ENCODE peak calls at places on chromosomes 3 and 15, in eight cellular contexts. E is effector memory CD4-positive, alpha-beta T cell; T is endothelial cell of umbilical vein; L is CD8-positive, alpha-beta T cell; Q is right cardiac atrium; A is A549; N is iPS DF 6.9; F is colonic mucosa. Z is an unnamed sample. For H3K9me3 and H3K4me1, the result is how much of the 10 kb centered on the place peaks cover.

GRCh38 chr15:71296032-71296686 is 180.9 kb downstream of the THSD4 start:
- DNase-seq in T (peak), Q (no peak), L (no peak), F (peak), A (peak), E (no peak), N (no peak), Z (no peak)

GRCh38 chr3:53626876-53627275 is 132.5 kb downstream of the CACNA1D start:
- DNase-seq in N (no peak), A (no peak), T (no peak), F (no peak), E (no peak), L (no peak), Q (no peak), Z (no peak)

GRCh38 chr15:78315686-78316085 is 16.3 kb upstream of the SKIC8 start:
- DNase-seq in F (peak), A (peak), T (no peak), N (peak), L (no peak), Q (no peak), E (no peak), Z (peak)

GRCh38 chr3:19013879-19014278 is 134.4 kb upstream of the KCNH8 start:
- DNase-seq in L (no peak), E (no peak), A (no peak), N (no peak), F (no peak), Q (no peak), T (no peak), Z (no peak)

GRCh38 chr3:70829101-70829500 is 516.7 kb upstream of the MDFIC2 start:
- DNase-seq in T (peak), L (no peak), N (no peak), Q (no peak), F (no peak), A (peak), E (no peak), Z (no peak)

GRCh38 chr15:98292442-98293240 is 332.1 kb downstream of the ARRDC4 start:
- DNase-seq in E (no peak), T (peak), A (peak), F (peak), L (no peak), Q (peak), N (peak), Z (no peak)

GRCh38 chr15:38414351-38414750 is 39.6 kb upstream of the FAM98B start:
- DNase-seq in L (no peak), A (peak), T (peak), Q (peak), F (peak), E (no peak), N (peak), Z (no peak)

GRCh38 chr3:4656059-4656458 is 162.9 kb downstream of the ITPR1 start:
- DNase-seq in A (peak), T (peak), E (no peak), Q (peak), N (peak), F (peak), L (no peak), Z (peak)

GRCh38 chr3:43996379-43997301 is 245.0 kb upstream of the TOPAZ1 start:
- DNase-seq in A (peak), T (peak), E (no peak), Q (no peak), L (no peak), F (no peak), N (no peak), Z (no peak)

GRCh38 chr3:42192334-42193200 is 73.4 kb downstream of the CCK start:
- DNase-seq in T (no peak), E (no peak), F (no peak), Q (no peak), N (no peak), L (no peak), A (no peak), Z (no peak)

GRCh38 chr3:155411500-155412223 is 118.2 kb upstream of the STRIT1 start:
- DNase-seq in F (no peak), A (peak), T (no peak), N (no peak), L (no peak), Q (no peak), E (no peak), Z (no peak)

GRCh38 chr3:49199244-49199899 is 28.0 kb downstream of the KLHDC8B start:
- DNase-seq in Q (peak), T (peak), F (peak), A (no peak), E (no peak), N (no peak), L (no peak), Z (peak)

GRCh38 chr3:49912787-49913375 is 9.2 kb upstream of the MST1R start:
- DNase-seq in T (no peak), Q (no peak), F (no peak), N (no peak), A (no peak), L (no peak), E (no peak), Z (peak)

GRCh38 chr3:21059409-21059808 is 691.6 kb downstream of the ZNF385D start:
- DNase-seq in A (no peak), T (no peak), Q (no peak), E (no peak), F (no peak), N (no peak), L (no peak), Z (no peak)

GRCh38 chr3:79937567-79937966 is 169.8 kb upstream of the ROBO1 start:
- DNase-seq in Q (no peak), A (peak), N (no peak), L (no peak), E (no peak), T (no peak), F (no peak), Z (no peak)

GRCh38 chr3:153291052-153291689 is 129.1 kb downstream of the RAP2B start:
- DNase-seq in T (peak), Q (no peak), N (peak), F (no peak), E (no peak), A (peak), L (no peak), Z (no peak)

GRCh38 chr3:184176377-184177330 is 2.0 kb downstream of the AP2M1 start:
- DNase-seq in T (peak), Q (peak), E (no peak), L (no peak), F (peak), N (no peak), A (peak), Z (peak)

GRCh38 chr3:115165266-115165665 is 18.2 kb upstream of the ZBTB20 start:
- DNase-seq in T (no peak), L (peak), E (peak), N (no peak), A (no peak), F (no peak), Q (no peak), Z (no peak)

DNA sequence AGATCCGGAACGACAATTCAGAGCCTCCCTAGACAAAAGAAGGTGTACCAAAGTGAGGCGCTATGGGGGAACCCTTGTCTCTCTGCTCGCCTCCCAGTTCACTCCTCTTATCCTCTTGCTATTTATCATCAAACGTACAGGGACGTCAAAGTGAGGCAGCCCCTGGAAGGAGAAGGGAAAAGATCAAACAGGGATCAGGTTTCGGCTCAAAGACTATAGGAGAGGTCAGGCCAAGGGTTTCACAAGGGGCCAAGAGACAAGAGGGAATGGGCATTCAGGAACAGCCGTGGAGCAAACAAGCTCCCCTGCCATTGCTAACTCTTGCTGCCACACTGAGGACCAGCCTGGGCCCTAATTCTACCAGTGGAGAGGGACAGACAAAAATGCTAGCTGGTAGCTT is 168.6 kb downstream of the GREM1 start:
- DNase-seq in E (no peak), A (no peak), F (no peak), T (no peak), L (no peak), N (no peak), Q (no peak), Z (no peak)
- H3K27ac ChIP-seq in E (no peak), A (no peak), F (no peak), T (no peak), L (no peak), N (no peak), Q (no peak), Z (no peak)

GRCh38 chr3:98115717-98116116 is 14.8 kb upstream of the OR5H1 start:
- DNase-seq in F (no peak), L (no peak), A (no peak), N (no peak), E (no peak), Q (no peak), T (no peak), Z (no peak)
- H3K9me3 ChIP-seq in F (under half), L (under half), A (under half), N (under half), E (under half), Q (under half), T (under half), Z (under half)

GRCh38 chr3:52043750-52044149 is 12.6 kb downstream of the DUSP7 start:
- DNase-seq in T (no peak), A (no peak), N (no peak), L (no peak), Q (no peak), F (no peak), E (no peak), Z (no peak)

GRCh38 chr3:52047295-52047960 is 8.9 kb downstream of the DUSP7 start:
- DNase-seq in E (no peak), T (peak), Q (no peak), N (no peak), F (no peak), A (no peak), L (no peak), Z (no peak)

GRCh38 chr3:52046914-52047239 is 9.5 kb downstream of the DUSP7 start:
- DNase-seq in T (no peak), E (no peak), Q (no peak), A (no peak), N (no peak), L (no peak), F (no peak), Z (no peak)

GRCh38 chr3:52046186-52046913 is 10.0 kb downstream of the DUSP7 start:
- DNase-seq in T (peak), N (no peak), L (no peak), E (no peak), A (peak), F (no peak), Q (no peak), Z (peak)

GRCh38 chr3:52044869-52045616 is 11.3 kb downstream of the DUSP7 start:
- DNase-seq in L (no peak), T (no peak), E (no peak), F (no peak), N (no peak), Q (no peak), A (no peak), Z (no peak)
- H3K4me1 ChIP-seq in L (under half), T (under half), E (under half), F (under half), N (under half), Q (under half), A (under half), Z (under half)

DNA sequence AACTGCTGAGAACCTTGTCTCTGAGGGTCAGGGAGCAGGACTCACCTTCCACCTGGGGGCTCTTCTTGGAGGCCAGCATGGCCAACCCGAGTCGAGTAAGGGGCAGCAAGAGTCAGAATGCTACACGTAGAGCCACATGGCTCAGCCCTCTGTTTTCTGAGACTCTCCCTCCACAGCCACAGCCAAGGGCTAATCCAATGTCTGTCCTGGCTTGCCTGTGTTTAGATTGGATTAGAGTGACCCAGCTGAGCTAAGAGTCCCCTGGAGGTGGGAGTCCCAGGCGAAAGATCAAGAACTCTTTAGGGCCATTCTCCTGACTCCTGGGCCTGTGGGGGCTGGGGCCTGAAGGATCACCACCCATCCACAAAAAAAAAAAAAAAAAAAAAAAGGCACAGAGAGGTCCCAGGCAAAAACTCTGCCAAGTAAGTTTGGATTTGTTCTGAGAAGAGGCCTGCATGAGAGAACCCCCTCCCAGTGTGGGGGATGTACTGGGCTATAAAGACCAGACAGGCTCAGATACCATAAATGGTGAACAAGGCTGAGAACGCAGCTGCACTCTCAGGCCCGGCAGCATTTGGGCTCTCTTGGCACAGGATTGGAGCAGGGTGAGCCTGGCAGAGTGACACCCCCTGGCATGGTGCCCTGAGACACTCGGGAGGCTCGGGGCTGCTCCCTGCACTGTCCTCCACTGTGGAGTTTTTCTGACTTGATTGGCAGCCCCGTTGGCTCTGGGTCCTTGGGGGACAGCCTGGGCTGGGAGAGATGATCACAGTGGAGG is 88.0 kb upstream of the OSBPL11 start:
- DNase-seq in L (no peak), E (no peak), F (no peak), Q (peak), T (no peak), N (no peak), A (no peak), Z (peak)
- H3K27ac ChIP-seq in L (no peak), E (no peak), F (no peak), Q (peak), T (no peak), N (no peak), A (no peak), Z (no peak)

DNA sequence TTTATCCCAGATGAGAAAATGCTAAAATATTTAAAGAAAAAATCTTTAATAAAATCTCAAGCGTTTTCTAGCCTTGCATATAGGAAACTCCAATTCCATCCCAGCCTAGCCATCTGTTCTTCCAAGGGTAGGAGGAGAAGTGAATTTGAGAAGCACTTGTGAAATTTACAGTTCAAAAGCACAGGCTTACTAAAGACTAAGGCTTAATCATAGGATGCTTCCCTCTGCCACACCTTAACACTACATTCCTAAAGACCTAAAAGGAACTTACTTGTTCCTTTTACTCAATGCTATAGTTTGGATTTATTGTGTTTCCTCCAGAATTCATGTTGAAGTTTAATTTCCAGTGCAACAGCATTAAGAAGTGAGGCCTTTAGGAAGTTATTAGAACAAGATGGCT is 764.8 kb upstream of the CADM2 start:
- DNase-seq in T (no peak), E (no peak), N (no peak), L (no peak), F (no peak), A (no peak), Q (no peak), Z (no peak)
- H3K9me3 ChIP-seq in T (under half), E (under half), N (under half), L (under half), F (under half), A (under half), Q (under half), Z (under half)